ENCODE peak calls at places on chromosomes 2 and 18, in six cellular contexts. A, S, H, V, O and Z are unnamed samples.

GRCh38 chr2:112032615-112033457 is 22.2 kb upstream of the TMEM87B start:
- DNase-seq in O (no peak), S (peak), H (no peak), V (peak), A (no peak), Z (peak)

GRCh38 chr2:218996937-218997336 is 3.7 kb upstream of the CRYBA2 start:
- DNase-seq in S (no peak), O (no peak), V (no peak), H (peak), A (no peak), Z (no peak)

GRCh38 chr2:26018184-26018716 is 15.6 kb upstream of the RAB10 start:
- DNase-seq in H (no peak), O (peak), V (peak), S (peak), A (no peak), Z (peak)

GRCh38 chr2:62808554-62808953 is 103.0 kb downstream of the EHBP1 start:
- DNase-seq in V (no peak), O (no peak), S (no peak), H (no peak), A (no peak), Z (no peak)

GRCh38 chr18:52682260-52682659 is 342.3 kb downstream of the DCC start:
- DNase-seq in A (no peak), H (no peak), S (no peak), V (no peak), O (no peak), Z (no peak)

GRCh38 chr2:218754781-218755180 is 27.2 kb upstream of the CYP27A1 start:
- DNase-seq in V (no peak), A (no peak), H (no peak), O (no peak), S (no peak), Z (no peak)

GRCh38 chr18:48563027-48563426 is 24.2 kb downstream of the CTIF start:
- DNase-seq in S (peak), H (no peak), V (peak), O (no peak), A (no peak), Z (no peak)

GRCh38 chr18:68275616-68276015 is 439.3 kb downstream of the TMX3 start:
- DNase-seq in V (peak), S (peak), H (no peak), A (no peak), O (no peak), Z (no peak)

GRCh38 chr2:31253344-31254155 is 19.6 kb downstream of the EHD3 start:
- DNase-seq in V (no peak), H (no peak), O (no peak), A (no peak), S (no peak), Z (no peak)

GRCh38 chr2:45170191-45170975 is 161.1 kb upstream of the SIX2 start:
- DNase-seq in H (no peak), S (no peak), A (no peak), V (no peak), O (peak), Z (no peak)

GRCh38 chr2:241900251-241901017 is 30.9 kb downstream of the RTP5 start:
- DNase-seq in S (no peak), H (no peak), A (no peak), O (no peak), V (no peak), Z (no peak)

GRCh38 chr2:190809139-190809764 is 71.4 kb upstream of the GLS start:
- DNase-seq in V (no peak), S (no peak), H (peak), O (no peak), A (no peak), Z (peak)

GRCh38 chr2:109085912-109086742 is 42.9 kb upstream of the SH3RF3 start:
- DNase-seq in O (no peak), H (no peak), V (no peak), A (no peak), S (no peak), Z (no peak)

GRCh38 chr18:43077510-43078290 is 37.8 kb downstream of the RIT2 start:
- DNase-seq in S (no peak), V (no peak), O (no peak), H (no peak), A (no peak), Z (no peak)

GRCh38 chr2:55954306-55955035 is 30.9 kb upstream of the EFEMP1 start:
- DNase-seq in A (no peak), O (no peak), H (no peak), S (peak), V (no peak), Z (no peak)

GRCh38 chr2:120730053-120730439 is 5.6 kb upstream of the GLI2 start:
- DNase-seq in O (no peak), A (no peak), S (no peak), H (no peak), V (no peak), Z (no peak)

GRCh38 chr2:208265807-208266640 is at the start of gene PIKFYVE:
- DNase-seq in H (peak), O (peak), S (peak), A (peak), V (peak), Z (peak)

GRCh38 chr2:95234806-95235205 is 27.5 kb downstream of the ZNF892 start:
- DNase-seq in A (no peak), V (no peak), H (no peak), O (no peak), S (no peak), Z (no peak)

GRCh38 chr2:151357359-151357758 is at the start of gene TNFAIP6:
- DNase-seq in A (no peak), V (peak), S (peak), O (no peak), H (no peak), Z (no peak)

GRCh38 chr2:11513319-11513718 is 20.5 kb upstream of the GREB1 start:
- DNase-seq in V (no peak), A (no peak), H (no peak), S (no peak), O (no peak), Z (no peak)

GRCh38 chr18:22409445-22409844 is 8.3 kb downstream of the CTAGE1 start:
- DNase-seq in H (no peak), V (no peak), A (no peak), O (no peak), S (no peak), Z (no peak)

GRCh38 chr2:63562751-63563150 is 25.5 kb downstream of the WDPCP start:
- DNase-seq in V (no peak), S (no peak), A (no peak), O (no peak), H (no peak), Z (no peak)

GRCh38 chr2:108927936-108928659 is 60.9 kb downstream of the EDAR start:
- DNase-seq in S (peak), H (no peak), V (no peak), O (peak), A (no peak), Z (peak)

GRCh38 chr2:152466041-152466440 is 131.1 kb downstream of the FMNL2 start:
- DNase-seq in O (no peak), S (peak), A (no peak), H (no peak), V (no peak), Z (no peak)

GRCh38 chr18:36025025-36025424 is 42.3 kb downstream of the RPRD1A start:
- DNase-seq in S (peak), H (no peak), O (no peak), A (no peak), V (no peak), Z (no peak)

GRCh38 chr2:150643106-150643730 is 155.8 kb upstream of the RND3 start:
- DNase-seq in S (peak), V (no peak), O (no peak), A (no peak), H (no peak), Z (no peak)

GRCh38 chr2:9252002-9252357 is 45.4 kb downstream of the ASAP2 start:
- DNase-seq in H (no peak), S (no peak), O (no peak), A (no peak), V (no peak), Z (no peak)

GRCh38 chr2:121061633-121062032 is 223.4 kb downstream of the TFCP2L1 start:
- DNase-seq in S (no peak), A (no peak), V (no peak), O (no peak), H (no peak), Z (no peak)

GRCh38 chr18:8942021-8942908 is 160.2 kb upstream of the NDUFV2 start:
- DNase-seq in O (no peak), A (no peak), V (no peak), S (no peak), H (no peak), Z (no peak)

GRCh38 chr18:41144444-41144843 is 810.6 kb upstream of the PIK3C3 start:
- DNase-seq in O (no peak), S (no peak), V (peak), A (no peak), H (no peak), Z (no peak)

GRCh38 chr18:79496237-79496977 is 100.7 kb downstream of the NFATC1 start:
- DNase-seq in S (no peak), O (no peak), V (no peak), A (no peak), H (no peak), Z (no peak)

GRCh38 chr2:113012436-113013335 is 7.4 kb downstream of the IL36A start:
- DNase-seq in H (no peak), O (no peak), S (peak), V (no peak), A (no peak), Z (no peak)

GRCh38 chr18:11955299-11956029 is 25.8 kb upstream of the IMPA2 start:
- DNase-seq in A (no peak), S (peak), O (no peak), H (no peak), V (no peak), Z (no peak)